ENCODE peak calls at places on chromosomes 5 and 9, in four cellular contexts. D is IMR-90, B is H1, A is H9. F is an unnamed sample.

GRCh38 chr5:61394078-61394701 is 62.1 kb downstream of the ZSWIM6 start:
- DNase-seq in D (peak; percentile 49), B (no peak), A (no peak), F (no peak)

GRCh38 chr5:40754381-40755092 is 1.2 kb downstream of the TTC33 start:
- DNase-seq in D (peak; percentile 66), B (no peak), A (no peak), F (peak; percentile 27)

GRCh38 chr5:50958852-50959457 is 292.5 kb downstream of the PARP8 start:
- DNase-seq in D (peak; percentile 30), B (no peak), A (no peak), F (peak; percentile 54)

GRCh38 chr5:36683821-36684434 is 77.5 kb downstream of the SLC1A3 start:
- DNase-seq in D (peak; percentile 50), B (no peak), A (no peak), F (no peak)

GRCh38 chr5:137072376-137073174 is 426.6 kb downstream of the SPOCK1 start:
- DNase-seq in D (no peak), B (no peak), A (no peak), F (no peak)

GRCh38 chr9:129726322-129727160 is 26.3 kb downstream of the PTGES start:
- DNase-seq in D (peak; percentile 78), B (peak; percentile 76), A (peak; percentile 94), F (peak; percentile 97)

GRCh38 chr9:128098936-128099931 is 28.3 kb downstream of the PTGES2 start:
- DNase-seq in D (no peak), B (no peak), A (no peak), F (peak; percentile 34)

GRCh38 chr5:104375345-104375744 is 812.8 kb upstream of the NUDT12 start:
- DNase-seq in D (no peak), B (no peak), A (no peak), F (no peak)

GRCh38 chr9:7237473-7238243 is 479.9 kb downstream of the KDM4C start:
- DNase-seq in D (peak; percentile 31), B (no peak), A (no peak), F (no peak)

GRCh38 chr5:140109050-140109817 is 4.7 kb upstream of the PURA start:
- DNase-seq in D (peak; percentile 61), B (no peak), A (no peak), F (peak; percentile 36)

GRCh38 chr9:112558476-112558875 is 71.8 kb downstream of the KIAA1958 start:
- DNase-seq in D (peak; percentile 66), B (no peak), A (no peak), F (no peak)

GRCh38 chr5:83255268-83255667 is 177.9 kb downstream of the XRCC4 start:
- DNase-seq in D (peak; percentile 57), B (no peak), A (no peak), F (no peak)

GRCh38 chr9:125674981-125675973 is 31.7 kb downstream of the MAPKAP1 start:
- DNase-seq in D (peak; percentile 87), B (no peak), A (no peak), F (peak; percentile 82)

GRCh38 chr9:118640836-118641557 is 728.2 kb downstream of the BRINP1 start:
- DNase-seq in D (no peak), B (no peak), A (no peak), F (no peak)

DNA sequence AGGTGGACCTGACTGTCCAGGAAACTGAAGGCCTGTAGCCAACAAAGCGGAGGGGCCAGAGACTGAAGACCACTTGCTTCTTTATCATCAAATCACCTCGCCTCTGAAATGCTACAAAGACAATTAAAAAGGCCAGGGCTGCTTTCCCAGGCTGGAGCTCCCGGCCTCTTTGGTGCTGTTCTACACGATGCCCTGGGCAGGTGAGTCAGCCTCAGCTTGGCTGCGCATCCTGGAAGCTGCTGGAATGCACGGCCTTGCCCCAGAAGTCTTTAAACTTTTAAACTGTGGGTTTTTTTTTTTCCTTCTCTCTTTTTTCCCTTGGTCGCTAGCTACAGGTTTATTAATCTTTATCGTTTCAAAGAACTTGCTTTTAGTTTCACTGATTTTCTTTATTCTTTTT is 46.5 kb downstream of the SH3PXD2B start:
- DNase-seq in D (peak; percentile 72), B (no peak), A (no peak), F (no peak)
- H3K9ac ChIP-seq in D (no peak overlapping the region), B (no peak overlapping the region), A (no peak overlapping the region), F (no peak overlapping the region)

DNA sequence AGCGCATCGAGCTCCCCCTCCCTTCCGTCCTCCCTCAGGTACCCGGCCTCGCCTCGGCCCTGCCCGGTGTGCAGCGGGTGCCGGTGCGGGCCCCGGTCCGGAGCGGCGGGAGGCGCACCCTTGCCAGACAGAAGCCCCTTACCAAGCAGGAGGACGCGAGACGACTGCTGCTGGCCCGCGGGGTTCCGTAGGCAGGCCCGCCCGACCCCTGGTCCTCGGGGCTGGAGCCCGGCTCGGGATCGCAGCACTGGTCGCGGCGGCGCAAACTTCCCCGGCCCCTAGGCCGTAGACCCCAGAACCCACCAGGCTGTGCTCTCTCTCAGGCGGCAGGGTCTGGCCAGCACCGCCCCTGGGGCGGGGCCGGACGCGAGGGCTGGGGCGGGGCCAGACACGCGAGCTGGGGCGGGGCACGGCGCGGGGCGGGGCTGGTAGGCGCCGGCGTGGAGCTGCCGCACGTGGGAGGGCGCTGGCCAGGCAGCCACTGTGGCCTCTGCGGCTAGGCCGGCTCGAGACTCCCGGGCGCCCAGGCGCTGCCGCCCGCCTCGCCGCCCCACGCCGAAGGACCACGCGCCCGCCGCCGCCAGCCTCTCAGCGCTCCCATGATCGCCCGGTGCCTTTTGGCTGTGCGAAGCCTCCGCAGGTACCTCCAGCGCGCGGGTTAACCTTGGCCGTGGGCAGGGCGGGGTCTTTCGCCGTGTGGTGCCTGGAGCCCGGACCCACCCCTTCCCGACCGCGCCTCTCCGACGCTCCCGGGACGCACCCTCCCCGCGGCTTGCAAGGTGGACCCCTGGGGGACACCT is at the start of the genes NLN and SGTB:
- DNase-seq in D (peak; percentile 66), B (peak; percentile 46), A (peak; percentile 87), F (peak; percentile 92)
- H2BK15ac ChIP-seq in D (peak within 1 kb of the TSS; percentile 8), B (no peak within 1 kb of the TSS), A (no peak within 1 kb of the TSS), F (no peak within 1 kb of the TSS)

GRCh38 chr5:57113486-57113885 is 60.4 kb upstream of the GPBP1 start:
- DNase-seq in D (no peak), B (no peak), A (no peak), F (no peak)
- H3K56ac ChIP-seq in D (no peak overlapping the region), B (no peak overlapping the region), A (no peak overlapping the region), F (no peak overlapping the region)

DNA sequence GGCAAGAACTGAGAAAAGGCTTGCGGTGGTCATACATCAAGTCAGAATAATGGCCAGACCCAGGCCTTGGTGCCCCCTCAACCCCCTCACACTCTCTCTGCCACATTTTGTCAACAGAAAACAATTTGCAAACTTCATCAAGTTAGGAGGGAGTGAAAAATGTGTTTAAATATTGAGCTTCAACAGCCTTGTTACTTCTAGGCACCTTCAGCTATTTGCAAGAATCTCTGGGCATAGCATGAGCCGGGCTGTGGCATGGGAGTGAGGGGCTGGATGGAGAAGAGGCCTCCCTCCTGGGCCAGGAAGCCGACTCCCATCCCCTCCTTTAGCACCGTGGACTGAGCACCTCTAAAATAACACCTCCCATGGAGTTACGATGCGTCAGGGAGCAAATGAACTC is 52.2 kb upstream of the GRHPR start:
- DNase-seq in D (no peak), B (no peak), A (no peak), F (no peak)
- H3K9ac ChIP-seq in D (no peak overlapping the region), B (no peak overlapping the region), A (no peak overlapping the region), F (no peak overlapping the region)

DNA sequence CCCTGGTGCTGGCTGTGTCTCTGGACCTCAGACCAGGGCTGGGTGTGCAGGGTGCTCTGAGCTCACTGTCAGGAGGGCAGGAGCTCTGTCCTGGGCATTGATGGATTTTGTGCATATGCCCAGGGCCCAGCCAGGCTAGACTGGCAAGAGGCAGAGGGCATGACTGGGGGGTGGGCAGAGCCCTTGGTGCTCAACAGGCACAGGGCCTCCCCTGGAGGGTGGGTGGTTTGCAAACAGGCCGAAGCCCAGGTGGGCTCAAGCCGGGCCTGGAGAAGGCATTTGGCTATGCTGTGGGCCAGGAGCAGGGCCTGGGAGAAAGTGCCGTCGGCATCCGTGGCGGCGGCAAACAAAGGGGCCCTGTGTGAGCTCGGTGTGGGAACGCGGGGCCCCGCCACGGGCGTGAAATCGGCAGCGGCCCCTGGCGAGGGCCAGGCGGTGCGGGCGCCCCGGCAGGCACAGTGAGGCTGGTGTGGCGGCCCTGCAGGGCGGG is 1.9 kb upstream of the NRARP start:
- DNase-seq in D (no peak), B (no peak), A (peak; percentile 31), F (no peak)
- H2BK15ac ChIP-seq in D (no peak overlapping the region), B (peak overlapping the region; percentile 72), A (no peak overlapping the region), F (no peak overlapping the region)

DNA sequence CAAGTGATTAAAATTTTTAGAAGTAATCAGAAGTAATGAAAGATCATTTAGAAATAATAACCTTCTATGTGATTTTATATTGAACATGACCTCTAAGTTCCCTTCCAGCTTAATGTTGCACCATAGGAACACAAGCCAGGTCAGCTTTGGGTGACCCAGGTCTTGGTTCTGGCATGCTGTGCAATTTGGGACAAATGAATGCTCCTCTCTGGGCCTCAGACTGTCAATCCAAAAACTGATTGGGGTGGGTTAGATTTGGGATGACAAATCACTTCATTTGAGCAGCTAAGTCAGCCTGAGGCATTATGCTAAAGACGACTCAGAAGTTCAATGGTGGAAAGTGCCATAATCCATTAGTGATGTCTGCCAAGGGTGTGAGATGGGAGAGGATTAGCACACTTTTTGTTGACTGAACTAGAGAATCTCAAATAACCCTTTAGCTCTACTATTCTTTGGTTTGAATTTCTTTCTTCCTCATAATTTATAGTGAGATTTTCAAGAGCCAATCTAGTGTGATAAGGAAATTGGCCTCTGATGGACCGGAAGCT is 60.7 kb upstream of the BOD1 start:
- DNase-seq in D (no peak), B (no peak), A (no peak), F (no peak)
- H3K56ac ChIP-seq in D (no peak overlapping the region), B (no peak overlapping the region), A (no peak overlapping the region), F (no peak overlapping the region)

GRCh38 chr5:96783326-96783725 is 24.4 kb downstream of the ERAP1 start:
- DNase-seq in D (peak; percentile 58), B (no peak), A (no peak), F (no peak)

GRCh38 chr5:96781734-96782064 is 26.0 kb downstream of the ERAP1 start:
- DNase-seq in D (no peak), B (no peak), A (no peak), F (no peak)

GRCh38 chr5:96780626-96781025 is 27.1 kb downstream of the ERAP1 start:
- DNase-seq in D (peak; percentile 22), B (no peak), A (no peak), F (no peak)

GRCh38 chr5:96778409-96778808 is 29.3 kb downstream of the ERAP1 start:
- DNase-seq in D (no peak), B (no peak), A (no peak), F (no peak)

GRCh38 chr5:96781031-96781733 is 26.6 kb downstream of the ERAP1 start:
- DNase-seq in D (peak; percentile 49), B (no peak), A (no peak), F (no peak)
- H3K9ac ChIP-seq in D (no peak overlapping the region), B (no peak overlapping the region), A (no peak overlapping the region), F (no peak overlapping the region)